ENCODE peak calls at places on chromosomes 13 and 19, in six cellular contexts. One of them, this sample, is unnamed.

GRCh38 chr19:3785464-3785937 is 680 bp downstream of the MATK start:
- DNase-seq in DND-41: peak; percentile 50
- DNase-seq in mammary epithelial cell: no peak
- DNase-seq in A549: no peak
- DNase-seq in PC-3: no peak
- DNase-seq in PC-9: no peak
- DNase-seq in this sample: no peak

GRCh38 chr13:48446454-48446853 is 33.5 kb upstream of the LPAR6 start:
- DNase-seq in DND-41: no peak
- DNase-seq in A549: no peak
- DNase-seq in PC-9: no peak
- DNase-seq in mammary epithelial cell: peak; percentile 62
- DNase-seq in PC-3: peak; percentile 68
- DNase-seq in this sample: peak; percentile 80

GRCh38 chr13:76380436-76381065 is 505.7 kb downstream of the KCTD12 start:
- DNase-seq in DND-41: no peak
- DNase-seq in PC-3: no peak
- DNase-seq in PC-9: no peak
- DNase-seq in mammary epithelial cell: peak; percentile 32
- DNase-seq in A549: no peak
- DNase-seq in this sample: no peak

GRCh38 chr19:14383898-14384669 is 2.8 kb downstream of the ADGRE5 start:
- DNase-seq in DND-41: no peak
- DNase-seq in mammary epithelial cell: peak; percentile 44
- DNase-seq in PC-9: no peak
- DNase-seq in A549: no peak
- DNase-seq in PC-3: peak; percentile 56
- DNase-seq in this sample: peak; percentile 88

GRCh38 chr13:112445411-112446271 is 69.5 kb downstream of the SPACA7 start:
- DNase-seq in PC-9: no peak
- DNase-seq in mammary epithelial cell: no peak
- DNase-seq in PC-3: no peak
- DNase-seq in DND-41: no peak
- DNase-seq in A549: no peak
- DNase-seq in this sample: no peak

GRCh38 chr13:48505597-48506091 is 27.2 kb downstream of the RCBTB2 start:
- DNase-seq in A549: no peak
- DNase-seq in mammary epithelial cell: peak; percentile 51
- DNase-seq in DND-41: peak; percentile 81
- DNase-seq in PC-3: no peak
- DNase-seq in PC-9: no peak
- DNase-seq in this sample: peak; percentile 19

GRCh38 chr19:41554902-41555301 is 21.1 kb upstream of the CEACAM21 start:
- DNase-seq in DND-41: peak; percentile 59
- DNase-seq in PC-3: no peak
- DNase-seq in mammary epithelial cell: no peak
- DNase-seq in A549: no peak
- DNase-seq in PC-9: no peak
- DNase-seq in this sample: no peak

GRCh38 chr13:83845121-83845520 is 37.2 kb downstream of the SLITRK1 start:
- DNase-seq in mammary epithelial cell: no peak
- DNase-seq in PC-9: no peak
- DNase-seq in A549: no peak
- DNase-seq in PC-3: no peak
- DNase-seq in DND-41: no peak
- DNase-seq in this sample: no peak

GRCh38 chr19:42433503-42434260 is 6.5 kb upstream of the LIPE start:
- DNase-seq in PC-9: peak; percentile 55
- DNase-seq in mammary epithelial cell: peak; percentile 39
- DNase-seq in A549: peak; percentile 91
- DNase-seq in DND-41: peak; percentile 39
- DNase-seq in PC-3: peak; percentile 55
- DNase-seq in this sample: peak; percentile 36

GRCh38 chr19:6424190-6424938 is at the start of gene KHSRP:
- DNase-seq in A549: no peak
- DNase-seq in PC-3: no peak
- DNase-seq in DND-41: peak; percentile 60
- DNase-seq in mammary epithelial cell: no peak
- DNase-seq in PC-9: no peak
- DNase-seq in this sample: peak; percentile 42

GRCh38 chr13:110627761-110628476 is 12.6 kb downstream of the NAXD start:
- DNase-seq in PC-3: no peak
- DNase-seq in PC-9: no peak
- DNase-seq in DND-41: no peak
- DNase-seq in mammary epithelial cell: no peak
- DNase-seq in A549: no peak
- DNase-seq in this sample: no peak

GRCh38 chr19:2575734-2576481 is 100.0 kb downstream of the GADD45B start:
- DNase-seq in mammary epithelial cell: no peak
- DNase-seq in A549: no peak
- DNase-seq in PC-3: no peak
- DNase-seq in DND-41: no peak
- DNase-seq in PC-9: no peak
- DNase-seq in this sample: peak; percentile 97

GRCh38 chr13:101520672-101521071 is 68.2 kb downstream of the ITGBL1 start:
- DNase-seq in PC-9: no peak
- DNase-seq in mammary epithelial cell: peak; percentile 69
- DNase-seq in PC-3: peak; percentile 68
- DNase-seq in DND-41: peak; percentile 85
- DNase-seq in A549: no peak
- DNase-seq in this sample: peak; percentile 80

GRCh38 chr13:47327856-47328255 is 431.0 kb upstream of the HTR2A start:
- DNase-seq in PC-3: no peak
- DNase-seq in A549: no peak
- DNase-seq in mammary epithelial cell: no peak
- DNase-seq in DND-41: no peak
- DNase-seq in PC-9: no peak
- DNase-seq in this sample: no peak

GRCh38 chr13:39501711-39502324 is 101.2 kb downstream of the LHFPL6 start:
- DNase-seq in A549: no peak
- DNase-seq in DND-41: no peak
- DNase-seq in PC-9: no peak
- DNase-seq in PC-3: no peak
- DNase-seq in mammary epithelial cell: no peak
- DNase-seq in this sample: no peak

GRCh38 chr19:45164577-45165335 is 4.0 kb upstream of the NKPD1 start:
- DNase-seq in PC-3: no peak
- DNase-seq in A549: no peak
- DNase-seq in mammary epithelial cell: peak; percentile 90
- DNase-seq in DND-41: no peak
- DNase-seq in PC-9: peak; percentile 84
- DNase-seq in this sample: peak; percentile 78

DNA sequence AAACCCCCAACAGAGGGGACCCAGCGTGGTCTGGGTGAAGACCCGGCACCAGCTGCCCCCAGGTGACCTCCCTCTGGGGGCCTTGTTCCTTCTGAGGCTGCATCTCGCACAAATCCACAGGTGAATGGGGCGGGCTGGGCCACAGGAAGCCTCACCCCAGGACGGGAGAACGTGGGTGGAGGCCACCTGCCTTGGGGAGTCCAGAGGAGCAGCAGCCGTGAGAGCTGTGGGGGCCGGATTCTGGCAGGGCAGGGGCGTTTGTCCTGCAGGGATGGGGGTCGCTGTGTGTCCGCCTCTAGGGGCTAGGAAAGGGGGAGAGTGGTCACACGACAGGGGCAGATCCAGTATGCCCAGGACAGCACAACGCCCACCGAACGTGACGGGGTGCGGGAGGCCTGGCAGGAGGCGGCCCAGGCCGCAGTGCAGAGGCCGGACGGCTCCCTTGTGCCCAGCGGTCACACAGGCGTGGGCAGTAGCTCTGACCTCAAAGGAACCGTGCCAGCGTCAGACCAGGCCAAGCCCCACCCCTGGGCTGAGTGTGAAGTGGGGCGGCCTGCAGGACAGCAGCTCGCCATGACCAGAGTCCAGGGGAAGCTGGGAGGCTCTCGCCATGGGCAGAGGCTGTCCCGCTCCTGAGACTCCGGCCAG is 6.6 kb downstream of the POLR2E start:
- DNase-seq in A549: no peak
- DNase-seq in DND-41: no peak
- DNase-seq in mammary epithelial cell: no peak
- DNase-seq in PC-9: no peak
- DNase-seq in PC-3: no peak
- DNase-seq in this sample: no peak
- H3K4me1 ChIP-seq in A549: peaks cover 4% of the 10 kb centered on the region
- H3K4me1 ChIP-seq in DND-41: peaks cover 7% of the 10 kb centered on the region
- H3K4me1 ChIP-seq in mammary epithelial cell: peaks cover 2% of the 10 kb centered on the region
- H3K4me1 ChIP-seq in PC-9: no peaks in the 10 kb centered on the region
- H3K4me1 ChIP-seq in PC-3: no peaks in the 10 kb centered on the region
- H3K4me1 ChIP-seq in this sample: no peaks in the 10 kb centered on the region

GRCh38 chr19:47848425-47848824 is 10.6 kb upstream of the TPRX2 start:
- DNase-seq in mammary epithelial cell: no peak
- DNase-seq in A549: no peak
- DNase-seq in PC-9: no peak
- DNase-seq in DND-41: no peak
- DNase-seq in PC-3: no peak
- DNase-seq in this sample: no peak
- H3K4me2 ChIP-seq in mammary epithelial cell: no peak overlapping the region
- H3K4me2 ChIP-seq in A549: peak overlapping the region; percentile 59
- H3K4me2 ChIP-seq in PC-9: no peak overlapping the region
- H3K4me2 ChIP-seq in DND-41: no peak overlapping the region
- H3K4me2 ChIP-seq in PC-3: no peak overlapping the region
- H3K4me2 ChIP-seq in this sample: no peak overlapping the region

DNA sequence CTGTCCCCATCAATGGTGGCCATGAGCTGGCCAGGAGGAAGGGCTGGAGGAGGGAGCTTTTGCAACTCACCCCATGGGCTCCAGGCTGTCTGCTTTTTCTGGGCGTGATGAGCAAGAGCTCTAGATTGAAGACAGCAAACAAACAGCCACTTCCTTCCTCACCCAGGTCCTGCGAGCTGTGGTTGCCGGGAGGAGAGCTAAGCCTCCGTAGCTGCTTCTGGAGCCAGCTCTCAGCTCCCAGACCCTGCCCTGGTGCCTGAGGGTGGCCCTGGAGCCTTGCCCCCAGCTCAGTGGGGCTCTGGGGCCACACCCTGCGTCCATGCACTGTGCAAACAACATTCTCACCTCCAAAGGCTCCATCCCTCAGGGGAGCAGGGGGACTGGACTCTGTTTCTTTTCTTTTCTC is 6.2 kb downstream of the MYO1F start:
- DNase-seq in PC-9: peak; percentile 87
- DNase-seq in PC-3: peak; percentile 87
- DNase-seq in DND-41: peak; percentile 77
- DNase-seq in A549: peak; percentile 59
- DNase-seq in mammary epithelial cell: no peak
- DNase-seq in this sample: peak; percentile 92
- H3K4me1 ChIP-seq in PC-9: peaks cover 52% of the 10 kb centered on the region
- H3K4me1 ChIP-seq in PC-3: peaks cover 31% of the 10 kb centered on the region
- H3K4me1 ChIP-seq in DND-41: peaks cover 38% of the 10 kb centered on the region
- H3K4me1 ChIP-seq in A549: peaks cover 26% of the 10 kb centered on the region
- H3K4me1 ChIP-seq in mammary epithelial cell: peaks cover 7% of the 10 kb centered on the region
- H3K4me1 ChIP-seq in this sample: peaks cover 38% of the 10 kb centered on the region

DNA sequence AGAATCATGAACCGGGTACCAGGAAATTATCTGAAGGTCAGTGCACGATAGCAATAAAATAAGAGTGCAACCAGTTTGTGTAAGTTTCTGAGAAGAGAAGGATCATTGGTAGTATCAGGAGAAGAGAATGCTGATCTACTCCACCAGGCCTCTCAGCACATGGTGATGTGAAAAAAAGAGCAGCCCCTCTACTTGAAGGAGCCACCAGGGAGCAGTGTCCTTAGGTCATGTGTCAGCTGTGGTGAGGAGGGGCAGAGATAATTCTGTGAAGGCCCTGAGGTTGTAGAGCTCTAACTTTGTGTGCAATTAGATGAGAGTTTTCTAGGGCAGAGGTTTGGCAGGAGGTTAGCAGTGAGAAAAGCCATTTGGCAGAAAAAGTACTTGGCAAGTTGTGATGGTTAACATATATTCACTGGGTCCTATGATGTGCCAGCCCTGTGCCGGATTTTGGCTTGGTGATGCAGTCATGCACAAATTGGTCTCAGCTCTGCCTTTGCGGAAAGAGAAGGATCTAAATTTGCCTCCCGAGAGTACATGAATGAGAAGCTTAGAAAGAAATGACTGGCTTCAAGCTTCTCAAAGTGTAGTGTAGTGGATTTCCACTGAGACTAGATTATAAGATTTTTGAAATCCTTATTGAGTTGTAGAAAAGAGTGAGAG is 19.2 kb upstream of the ZC3H13 start:
- DNase-seq in mammary epithelial cell: no peak
- DNase-seq in A549: no peak
- DNase-seq in PC-9: no peak
- DNase-seq in PC-3: no peak
- DNase-seq in DND-41: no peak
- DNase-seq in this sample: no peak
- H3K4me2 ChIP-seq in mammary epithelial cell: no peak overlapping the region
- H3K4me2 ChIP-seq in A549: no peak overlapping the region
- H3K4me2 ChIP-seq in PC-9: no peak overlapping the region
- H3K4me2 ChIP-seq in PC-3: no peak overlapping the region
- H3K4me2 ChIP-seq in DND-41: no peak overlapping the region
- H3K4me2 ChIP-seq in this sample: no peak overlapping the region

GRCh38 chr13:30872685-30873443 is 33.2 kb upstream of the MEDAG start:
- DNase-seq in DND-41: no peak
- DNase-seq in A549: no peak
- DNase-seq in PC-3: no peak
- DNase-seq in mammary epithelial cell: peak; percentile 35
- DNase-seq in PC-9: no peak
- DNase-seq in this sample: peak; percentile 95
- H3K4me1 ChIP-seq in DND-41: no peaks in the 10 kb centered on the region
- H3K4me1 ChIP-seq in A549: no peaks in the 10 kb centered on the region
- H3K4me1 ChIP-seq in PC-3: no peaks in the 10 kb centered on the region
- H3K4me1 ChIP-seq in mammary epithelial cell: peaks cover 24% of the 10 kb centered on the region
- H3K4me1 ChIP-seq in PC-9: no peaks in the 10 kb centered on the region
- H3K4me1 ChIP-seq in this sample: peaks cover 71% of the 10 kb centered on the region